ENCODE peak calls at places on chromosomes 1 and 21, in nine cellular contexts. X, V, W, R, H, U, P, M and K are unnamed samples.

GRCh38 chr1:115430717-115431116 is 92.7 kb upstream of the NGF start:
- DNase-seq in X (no peak), V (no peak), W (peak), R (peak), H (peak), U (no peak), P (peak), M (no peak), K (no peak)

GRCh38 chr1:230877139-230877923 is 9.0 kb upstream of the C1orf198 start:
- DNase-seq in X (peak), V (no peak), W (peak), R (peak), H (no peak), U (no peak), P (peak), M (no peak), K (no peak)

GRCh38 chr1:36622741-36623648 is 140.3 kb upstream of the CSF3R start:
- DNase-seq in X (no peak), V (no peak), W (no peak), R (no peak), H (peak), U (no peak), P (no peak), M (peak), K (peak)

GRCh38 chr1:245216356-245217110 is 61.7 kb downstream of the KIF26B start:
- DNase-seq in X (no peak), V (no peak), W (no peak), R (no peak), H (peak), U (no peak), P (no peak), M (no peak), K (no peak)

GRCh38 chr21:43211085-43212071 is 42.6 kb downstream of the CRYAA start:
- DNase-seq in X (peak), V (no peak), W (no peak), R (no peak), H (peak), U (peak), P (no peak), M (peak), K (no peak)

GRCh38 chr21:43027846-43028731 is 47.5 kb downstream of the CBS start:
- DNase-seq in X (no peak), V (no peak), W (no peak), R (no peak), H (no peak), U (peak), P (no peak), M (no peak), K (no peak)

GRCh38 chr1:53079251-53079650 is 17.2 kb downstream of the PODN start:
- DNase-seq in X (peak), V (no peak), W (no peak), R (no peak), H (no peak), U (no peak), P (no peak), M (no peak), K (no peak)

GRCh38 chr1:156826596-156826995 is 9.9 kb upstream of the SH2D2A start:
- DNase-seq in X (no peak), V (no peak), W (no peak), R (no peak), H (no peak), U (no peak), P (no peak), M (no peak), K (no peak)

GRCh38 chr1:150484431-150484830 is 2.8 kb upstream of the TARS2 start:
- DNase-seq in X (no peak), V (no peak), W (no peak), R (no peak), H (no peak), U (no peak), P (no peak), M (no peak), K (no peak)

GRCh38 chr1:92858564-92859399 is 26.9 kb downstream of the RPL5 start:
- DNase-seq in X (no peak), V (no peak), W (peak), R (peak), H (peak), U (peak), P (peak), M (peak), K (peak)

GRCh38 chr1:244092293-244093264 is 41.5 kb downstream of the ZBTB18 start:
- DNase-seq in X (no peak), V (no peak), W (no peak), R (peak), H (no peak), U (no peak), P (no peak), M (no peak), K (no peak)

GRCh38 chr21:45596704-45597318 is 46.7 kb upstream of the PCBP3 start:
- DNase-seq in X (peak), V (peak), W (no peak), R (no peak), H (peak), U (peak), P (no peak), M (peak), K (peak)

GRCh38 chr1:51920130-51920529 is 41.6 kb upstream of the NRDC start:
- DNase-seq in X (no peak), V (no peak), W (no peak), R (no peak), H (no peak), U (peak), P (no peak), M (no peak), K (no peak)

GRCh38 chr1:228396770-228397453 is 9.7 kb downstream of the TRIM11 start:
- DNase-seq in X (peak), V (no peak), W (no peak), R (no peak), H (no peak), U (no peak), P (no peak), M (no peak), K (no peak)

GRCh38 chr1:163071381-163072255 is 2.5 kb downstream of the RGS4 start:
- DNase-seq in X (no peak), V (no peak), W (peak), R (no peak), H (peak), U (peak), P (peak), M (peak), K (no peak)

GRCh38 chr1:214648776-214649175 is 45.8 kb downstream of the CENPF start:
- DNase-seq in X (no peak), V (no peak), W (no peak), R (no peak), H (no peak), U (no peak), P (no peak), M (no peak), K (no peak)

GRCh38 chr1:229098903-229099578 is 171.9 kb upstream of the RAB4A start:
- DNase-seq in X (no peak), V (no peak), W (no peak), R (no peak), H (peak), U (no peak), P (no peak), M (no peak), K (no peak)

GRCh38 chr1:32241011-32241763 is 5.8 kb upstream of the FAM167B start:
- DNase-seq in X (peak), V (no peak), W (no peak), R (no peak), H (peak), U (peak), P (no peak), M (peak), K (no peak)

GRCh38 chr1:121408354-121408753 is 223.6 kb downstream of the SRGAP2C start:
- DNase-seq in X (no peak), V (no peak), W (no peak), R (no peak), H (no peak), U (peak), P (no peak), M (no peak), K (no peak)

GRCh38 chr1:101203812-101204540 is 32.8 kb upstream of the S1PR1 start:
- DNase-seq in X (no peak), V (no peak), W (no peak), R (peak), H (peak), U (no peak), P (peak), M (no peak), K (no peak)

GRCh38 chr21:19034041-19034440 is 630.5 kb upstream of the TMPRSS15 start:
- DNase-seq in X (no peak), V (no peak), W (no peak), R (no peak), H (no peak), U (no peak), P (no peak), M (no peak), K (no peak)

GRCh38 chr1:9031484-9032259 is 5.4 kb upstream of the SLC2A7 start:
- DNase-seq in X (no peak), V (no peak), W (no peak), R (no peak), H (no peak), U (no peak), P (no peak), M (no peak), K (no peak)

GRCh38 chr1:94765958-94766357 is 54.2 kb upstream of the SLC44A3 start:
- DNase-seq in X (no peak), V (no peak), W (no peak), R (no peak), H (no peak), U (no peak), P (no peak), M (no peak), K (no peak)

GRCh38 chr1:40462956-40463590 is 12.8 kb downstream of the ZFP69B start:
- DNase-seq in X (no peak), V (no peak), W (no peak), R (no peak), H (peak), U (no peak), P (no peak), M (no peak), K (no peak)